ENCODE peak calls at places on chromosomes 13 and 19, in five cellular contexts. I, K, R, A and M are unnamed samples.

GRCh38 chr19:45954132-45954531 is 19.5 kb downstream of the NOVA2 start:
- DNase-seq in I (peak; percentile 93), R (peak; percentile 33), A (no peak), K (no peak), M (no peak)

GRCh38 chr19:756232-756631 is 5.3 kb downstream of the MISP start:
- DNase-seq in R (peak; percentile 80), I (no peak), K (peak; percentile 49), A (no peak), M (peak; percentile 59)

GRCh38 chr13:33676045-33676699 is 141.8 kb upstream of the RFC3 start:
- DNase-seq in A (no peak), K (no peak), I (no peak), R (no peak), M (no peak)

GRCh38 chr13:71021810-71022422 is 845.1 kb downstream of the DACH1 start:
- DNase-seq in I (no peak), A (no peak), R (no peak), K (no peak), M (peak; percentile 26)

GRCh38 chr19:56639217-56639616 is 3.7 kb upstream of the SMIM17 start:
- DNase-seq in R (peak; percentile 63), I (peak; percentile 53), A (no peak), K (peak; percentile 3), M (peak; percentile 5)

GRCh38 chr19:42634409-42635232 is 39.9 kb upstream of the CEACAM8 start:
- DNase-seq in K (peak; percentile 20), A (peak; percentile 47), R (peak; percentile 5), I (no peak), M (no peak)

GRCh38 chr13:83752141-83752540 is 130.1 kb downstream of the SLITRK1 start:
- DNase-seq in A (no peak), K (peak; percentile 47), I (no peak), R (peak; percentile 4), M (peak; percentile 12)

GRCh38 chr13:98582947-98583346 is 6.0 kb upstream of the STK24 start:
- DNase-seq in R (no peak), I (no peak), A (no peak), K (no peak), M (no peak)

GRCh38 chr19:46728693-46729339 is 11.9 kb upstream of the PRKD2 start:
- DNase-seq in R (peak; percentile 71), K (peak; percentile 44), I (peak; percentile 43), A (peak; percentile 90), M (peak; percentile 57)

GRCh38 chr19:21109116-21109515 is 27.1 kb downstream of the ZNF714 start:
- DNase-seq in A (no peak), K (peak; percentile 60), I (no peak), R (no peak), M (peak; percentile 34)

GRCh38 chr19:29526730-29527499 is 1.1 kb downstream of the VSTM2B start:
- DNase-seq in A (peak; percentile 62), I (peak; percentile 53), R (peak; percentile 32), K (no peak), M (no peak)

GRCh38 chr13:114174529-114174941 is 4.5 kb upstream of the CFAP97D2 start:
- DNase-seq in A (no peak), K (peak; percentile 55), I (no peak), R (no peak), M (peak; percentile 53)

GRCh38 chr13:23350009-23350408 is 83.5 kb downstream of the SACS start:
- DNase-seq in K (no peak), I (no peak), A (no peak), R (no peak), M (no peak)

GRCh38 chr13:99386495-99386894 is 79.3 kb upstream of the GPR183 start:
- DNase-seq in R (peak; percentile 37), K (no peak), A (peak; percentile 42), I (no peak), M (no peak)

GRCh38 chr13:68234278-68234677 is 1004.1 kb upstream of the PCDH9 start:
- DNase-seq in R (peak; percentile 20), K (no peak), I (no peak), A (no peak), M (peak; percentile 15)

GRCh38 chr13:86877449-86877848 is 793.7 kb upstream of the SLITRK5 start:
- DNase-seq in K (no peak), A (no peak), I (no peak), R (no peak), M (peak; percentile 9)

DNA sequence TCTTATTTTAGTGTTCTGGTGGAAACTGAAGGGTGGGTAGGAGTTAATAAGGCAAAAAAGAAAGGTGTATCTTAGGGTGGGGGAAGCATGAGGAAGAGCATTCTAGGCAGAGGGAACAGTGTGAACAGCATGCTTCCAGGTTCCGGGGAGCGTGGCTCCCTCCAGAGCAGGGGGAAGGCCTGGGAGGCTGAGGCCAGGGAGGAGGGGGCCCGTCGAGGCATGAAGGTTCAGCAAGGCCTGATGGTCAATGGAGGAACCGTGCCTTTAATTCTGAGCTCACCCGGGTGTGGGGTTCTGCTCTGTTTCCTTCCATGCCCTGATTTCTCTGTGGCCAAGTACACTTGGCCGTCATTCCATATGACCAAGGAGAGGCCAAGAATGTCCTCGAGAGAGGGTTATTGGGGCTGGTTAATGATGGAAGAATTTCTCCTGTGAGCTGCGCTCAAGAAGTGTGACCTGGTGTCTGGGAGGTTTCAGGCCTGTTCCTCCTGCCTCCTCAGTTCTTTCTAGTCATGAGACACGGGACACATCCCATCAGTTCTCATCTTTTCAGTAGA is 73.5 kb downstream of the SIPA1L3 start:
- DNase-seq in A (no peak), R (no peak), K (no peak), I (no peak), M (no peak)
- H3K18ac ChIP-seq in A (no peak overlapping the region), R (no peak overlapping the region), K (peak overlapping the region; percentile 63), I (no peak overlapping the region), M (peak overlapping the region; percentile 6)

GRCh38 chr13:101703838-101704237 is 251.4 kb downstream of the ITGBL1 start:
- DNase-seq in R (peak; percentile 15), I (no peak), K (no peak), A (no peak), M (no peak)

GRCh38 chr13:101707659-101708058 is 255.2 kb downstream of the ITGBL1 start:
- DNase-seq in K (no peak), I (no peak), A (no peak), R (no peak), M (no peak)

GRCh38 chr13:101708115-101708514 is 255.6 kb downstream of the ITGBL1 start:
- DNase-seq in K (no peak), I (no peak), A (no peak), R (no peak), M (no peak)

GRCh38 chr13:101709952-101710351 is 257.5 kb downstream of the ITGBL1 start:
- DNase-seq in K (no peak), A (no peak), I (no peak), R (no peak), M (no peak)

DNA sequence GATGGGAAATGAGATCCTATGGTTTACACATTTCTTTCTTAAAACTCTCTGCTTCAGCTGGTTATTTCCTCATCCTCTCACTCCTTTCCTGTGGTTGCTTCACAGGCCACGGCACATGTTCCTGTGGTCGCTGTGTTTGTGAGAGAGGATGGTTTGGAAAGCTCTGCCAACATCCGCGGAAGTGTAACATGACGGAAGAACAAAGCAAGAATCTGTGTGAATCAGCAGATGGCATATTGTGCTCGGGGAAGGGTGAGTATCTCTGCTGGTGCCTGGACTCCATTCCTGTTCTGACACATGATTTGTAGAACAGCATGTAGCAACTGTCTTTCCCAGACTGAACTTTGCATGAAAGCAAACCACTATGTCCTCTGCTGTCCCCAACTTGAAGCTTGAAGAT is 254.2 kb downstream of the ITGBL1 start:
- DNase-seq in R (peak; percentile 4), K (peak; percentile 94), I (no peak), A (no peak), M (peak; percentile 79)
- H3K18ac ChIP-seq in R (no peak overlapping the region), K (no peak overlapping the region), I (no peak overlapping the region), A (no peak overlapping the region), M (no peak overlapping the region)

GRCh38 chr13:110309661-110310524 is 2.8 kb downstream of the COL4A2 start:
- DNase-seq in R (no peak), I (no peak), A (no peak), K (no peak), M (no peak)
- H3K18ac ChIP-seq in R (no peak overlapping the region), I (no peak overlapping the region), A (no peak overlapping the region), K (peak overlapping the region; percentile 25), M (no peak overlapping the region)

DNA sequence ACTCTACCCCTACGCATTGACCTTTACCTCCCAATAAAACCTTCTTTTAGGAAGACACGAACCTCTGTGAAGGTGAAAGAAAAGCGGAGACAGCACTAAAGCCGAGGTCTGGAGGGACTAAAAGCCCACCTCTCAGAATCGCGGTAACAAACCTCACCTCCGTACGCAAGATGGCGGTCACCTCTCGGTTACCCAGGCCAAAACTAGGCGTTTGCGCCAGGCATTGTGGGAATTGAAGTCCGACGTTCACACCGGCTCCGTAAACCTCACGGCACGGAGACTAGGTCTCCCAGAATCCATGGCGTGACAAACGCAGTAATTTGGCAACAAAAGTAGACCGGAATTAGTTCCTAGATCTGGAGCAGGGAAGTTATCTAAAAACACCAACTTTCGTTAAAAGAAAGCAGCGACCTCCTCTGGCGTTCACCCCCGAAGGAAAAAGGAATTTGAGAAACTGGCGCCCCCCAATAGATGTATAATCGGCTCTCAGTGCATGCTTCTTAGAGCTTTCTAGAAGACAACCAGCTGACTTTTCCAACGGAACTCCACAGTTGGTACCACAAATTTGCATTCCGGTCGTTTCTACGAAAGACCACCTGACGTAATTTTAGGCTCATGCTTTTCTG is at the start of gene N4BP2L2:
- DNase-seq in K (peak; percentile 99), A (peak; percentile 85), I (peak; percentile 89), R (peak; percentile 99), M (peak; percentile 98)
- H3K18ac ChIP-seq in K (peak within 1 kb of the TSS; percentile 76), A (peak within 1 kb of the TSS; percentile 79), I (peak within 1 kb of the TSS; percentile 72), R (peak within 1 kb of the TSS; percentile 44), M (peak within 1 kb of the TSS; percentile 80)